ENCODE peak calls at places on chromosome 3, in four cellular contexts. K is NT2/D1, N is PC-3, A is omental fat pad. M is an unnamed sample.

GRCh38 chr3:17891139-17891850 is 148.9 kb upstream of the TBC1D5 start:
- DNase-seq in K (no peak), N (peak), A (no peak), M (no peak)

GRCh38 chr3:124745092-124745491 is 14.8 kb downstream of the UMPS start:
- DNase-seq in K (no peak), N (no peak), A (no peak), M (no peak)

GRCh38 chr3:48456466-48456865 is 9.9 kb downstream of the ATRIP start:
- DNase-seq in K (no peak), N (no peak), A (no peak), M (no peak)

GRCh38 chr3:186664506-186664905 is 1.3 kb upstream of the HRG start:
- DNase-seq in K (peak), N (no peak), A (no peak), M (no peak)

GRCh38 chr3:184186902-184187207 is 856 bp downstream of the ABCF3 start:
- DNase-seq in K (no peak), N (no peak), A (no peak), M (no peak)

GRCh38 chr3:126549861-126550487 is 8.8 kb downstream of the C3orf22 start:
- DNase-seq in K (no peak), N (no peak), A (peak), M (no peak)

GRCh38 chr3:140180603-140181002 is 245.6 kb downstream of the CLSTN2 start:
- DNase-seq in K (no peak), N (no peak), A (no peak), M (no peak)

GRCh38 chr3:94061297-94061696 is 1.4 kb downstream of the DHFR2 start:
- DNase-seq in K (no peak), N (no peak), A (no peak), M (no peak)

GRCh38 chr3:3615533-3615932 is 183.7 kb upstream of the LRRN1 start:
- DNase-seq in K (no peak), N (no peak), A (no peak), M (no peak)

GRCh38 chr3:66588340-66588847 is 87.6 kb upstream of the LRIG1 start:
- DNase-seq in K (no peak), N (peak), A (no peak), M (no peak)

GRCh38 chr3:46629571-46630517 is 17.5 kb downstream of the FAM240A start:
- DNase-seq in K (peak), N (peak), A (no peak), M (peak)

GRCh38 chr3:47005212-47006144 is 26.0 kb downstream of the NBEAL2 start:
- DNase-seq in K (no peak), N (no peak), A (no peak), M (no peak)

GRCh38 chr3:183085634-183086390 is 13.5 kb downstream of the MCCC1 start:
- DNase-seq in K (peak), N (peak), A (no peak), M (no peak)

GRCh38 chr3:128016502-128016901 is 35.7 kb upstream of the SEC61A1 start:
- DNase-seq in K (no peak), N (no peak), A (no peak), M (no peak)

GRCh38 chr3:111302073-111302472 is 230.5 kb downstream of the NECTIN3 start:
- DNase-seq in K (no peak), N (no peak), A (no peak), M (no peak)

GRCh38 chr3:150467381-150467780 is 59.3 kb downstream of the TSC22D2 start:
- DNase-seq in K (no peak), N (no peak), A (no peak), M (no peak)

GRCh38 chr3:4821975-4822374 is 157.3 kb upstream of the BHLHE40 start:
- DNase-seq in K (no peak), N (no peak), A (no peak), M (no peak)

GRCh38 chr3:114856867-114857266 is 290.2 kb downstream of the ZBTB20 start:
- DNase-seq in K (no peak), N (no peak), A (no peak), M (no peak)

GRCh38 chr3:139506792-139507191 is 30.5 kb upstream of the RBP2 start:
- DNase-seq in K (no peak), N (peak), A (no peak), M (no peak)

GRCh38 chr3:52054689-52055511 is 1.5 kb downstream of the DUSP7 start:
- DNase-seq in K (no peak), N (no peak), A (no peak), M (no peak)

GRCh38 chr3:85148056-85148455 is 189.3 kb downstream of the CADM2 start:
- DNase-seq in K (no peak), N (no peak), A (no peak), M (no peak)

GRCh38 chr3:156449712-156450574 is 105.0 kb downstream of the SSR3 start:
- DNase-seq in K (no peak), N (peak), A (no peak), M (no peak)

GRCh38 chr3:14093831-14094230 is 30.8 kb downstream of the CHCHD4 start:
- DNase-seq in K (no peak), N (peak), A (no peak), M (no peak)

GRCh38 chr3:187763850-187764648 is 18.8 kb upstream of the BCL6 start:
- DNase-seq in K (peak), N (no peak), A (no peak), M (no peak)

GRCh38 chr3:113532698-113533533 is 561 bp downstream of the SIDT1 start:
- DNase-seq in K (no peak), N (peak), A (no peak), M (peak)

GRCh38 chr3:97988784-97989568 is 16.7 kb upstream of the RIOX2 start:
- DNase-seq in K (no peak), N (no peak), A (no peak), M (no peak)

M was measured in NCI-H2107.